ENCODE peak calls at places on chromosomes 6 and 20, in seven cellular contexts. Z is NCI-H1092 treated with DMSO at 0.1 percent for 48 hours, K is left ventricle myocardium inferior, L is lung, O is endothelial cell, D is Calu3, P is fibroblast of gingiva. E is an unnamed sample.

GRCh38 chr6:128990349-128990748 is 107.4 kb downstream of the LAMA2 start:
- DNase-seq in Z (no peak), K (no peak), L (no peak), O (no peak), D (no peak), P (no peak), E (no peak)

GRCh38 chr6:148296746-148297145 is 45.9 kb upstream of the SASH1 start:
- DNase-seq in Z (no peak), K (no peak), L (no peak), O (no peak), D (no peak), P (peak; percentile 57), E (no peak)

GRCh38 chr6:88177961-88178464 is 11.9 kb upstream of the CNR1 start:
- DNase-seq in Z (no peak), K (no peak), L (no peak), O (no peak), D (no peak), P (peak; percentile 54), E (no peak)

GRCh38 chr6:17331238-17331637 is 50.1 kb downstream of the RBM24 start:
- DNase-seq in Z (no peak), K (no peak), L (no peak), O (no peak), D (no peak), P (no peak), E (no peak)

GRCh38 chr6:135182120-135182992 is 1.2 kb downstream of the MYB start:
- DNase-seq in Z (peak; percentile 46), K (no peak), L (no peak), O (peak; percentile 20), D (peak; percentile 10), P (no peak), E (peak; percentile 52)

GRCh38 chr6:19906161-19906560 is 69.0 kb downstream of the ID4 start:
- DNase-seq in Z (no peak), K (no peak), L (no peak), O (no peak), D (no peak), P (no peak), E (no peak)

GRCh38 chr20:49636447-49636846 is 68.5 kb upstream of the PTGIS start:
- DNase-seq in Z (peak; percentile 79), K (peak; percentile 76), L (peak; percentile 64), O (no peak), D (no peak), P (no peak), E (no peak)

GRCh38 chr20:58192567-58192966 is 35.9 kb downstream of the ANKRD60 start:
- DNase-seq in Z (no peak), K (no peak), L (no peak), O (peak; percentile 48), D (peak; percentile 30), P (no peak), E (no peak)

GRCh38 chr6:161393839-161394364 is 120.0 kb upstream of the AGPAT4 start:
- DNase-seq in Z (peak; percentile 83), K (no peak), L (no peak), O (peak; percentile 49), D (peak; percentile 55), P (peak; percentile 81), E (peak; percentile 60)

GRCh38 chr6:148316308-148316707 is 26.3 kb upstream of the SASH1 start:
- DNase-seq in Z (peak; percentile 46), K (peak; percentile 30), L (no peak), O (no peak), D (no peak), P (no peak), E (no peak)

GRCh38 chr6:101776919-101777350 is 383.4 kb downstream of the GRIK2 start:
- DNase-seq in Z (peak; percentile 87), K (no peak), L (no peak), O (no peak), D (no peak), P (no peak), E (peak; percentile 95)

GRCh38 chr6:18081025-18081668 is 41.3 kb downstream of the NHLRC1 start:
- DNase-seq in Z (no peak), K (no peak), L (no peak), O (no peak), D (no peak), P (no peak), E (no peak)

GRCh38 chr6:142172758-142173157 is 25.7 kb downstream of the VTA1 start:
- DNase-seq in Z (no peak), K (no peak), L (no peak), O (no peak), D (no peak), P (no peak), E (no peak)

GRCh38 chr20:61400499-61400898 is 148.4 kb downstream of the CDH4 start:
- DNase-seq in Z (no peak), K (no peak), L (no peak), O (no peak), D (no peak), P (no peak), E (no peak)

GRCh38 chr6:138404666-138405337 is 779 bp downstream of the HEBP2 start:
- DNase-seq in Z (no peak), K (peak; percentile 29), L (no peak), O (no peak), D (no peak), P (peak; percentile 23), E (no peak)